ENCODE peak calls at places on chromosomes 6 and 20, in seven cellular contexts. One of them, this sample, is unnamed.

GRCh38 chr6:42084889-42085288 is 34.6 kb downstream of the TAF8 start:
- DNase-seq in trophoblast cell: peak; percentile 35
- DNase-seq in tibial nerve: no peak
- DNase-seq in fibroblast of villous mesenchyme: no peak
- DNase-seq in dorsolateral prefrontal cortex: no peak
- DNase-seq in astrocyte of the spinal cord: no peak
- DNase-seq in endothelial cell of umbilical vein: no peak
- DNase-seq in this sample: no peak

GRCh38 chr6:143867236-143867635 is 3.0 kb downstream of the ZC2HC1B start:
- DNase-seq in tibial nerve: no peak
- DNase-seq in trophoblast cell: no peak
- DNase-seq in endothelial cell of umbilical vein: no peak
- DNase-seq in fibroblast of villous mesenchyme: no peak
- DNase-seq in astrocyte of the spinal cord: no peak
- DNase-seq in dorsolateral prefrontal cortex: no peak
- DNase-seq in this sample: peak; percentile 52

GRCh38 chr6:97198181-97198580 is 84.8 kb downstream of the MMS22L start:
- DNase-seq in fibroblast of villous mesenchyme: peak; percentile 78
- DNase-seq in dorsolateral prefrontal cortex: no peak
- DNase-seq in astrocyte of the spinal cord: peak; percentile 33
- DNase-seq in tibial nerve: no peak
- DNase-seq in trophoblast cell: no peak
- DNase-seq in endothelial cell of umbilical vein: no peak
- DNase-seq in this sample: no peak

GRCh38 chr6:104771258-104771832 is 88.4 kb downstream of the HACE1 start:
- DNase-seq in tibial nerve: no peak
- DNase-seq in endothelial cell of umbilical vein: peak; percentile 51
- DNase-seq in dorsolateral prefrontal cortex: no peak
- DNase-seq in fibroblast of villous mesenchyme: peak; percentile 47
- DNase-seq in trophoblast cell: peak; percentile 55
- DNase-seq in astrocyte of the spinal cord: peak; percentile 59
- DNase-seq in this sample: peak; percentile 35

GRCh38 chr6:25017932-25018581 is 82.3 kb upstream of the RIPOR2 start:
- DNase-seq in fibroblast of villous mesenchyme: peak; percentile 78
- DNase-seq in endothelial cell of umbilical vein: peak; percentile 66
- DNase-seq in dorsolateral prefrontal cortex: no peak
- DNase-seq in tibial nerve: peak; percentile 62
- DNase-seq in astrocyte of the spinal cord: peak; percentile 63
- DNase-seq in trophoblast cell: peak; percentile 91
- DNase-seq in this sample: peak; percentile 55

GRCh38 chr6:113857565-113858066 is 471 bp downstream of the MARCKS start:
- DNase-seq in fibroblast of villous mesenchyme: no peak
- DNase-seq in dorsolateral prefrontal cortex: peak; percentile 8
- DNase-seq in astrocyte of the spinal cord: no peak
- DNase-seq in trophoblast cell: peak; percentile 56
- DNase-seq in tibial nerve: peak; percentile 32
- DNase-seq in endothelial cell of umbilical vein: no peak
- DNase-seq in this sample: no peak

GRCh38 chr6:11275598-11275997 is 43.1 kb upstream of the NEDD9 start:
- DNase-seq in astrocyte of the spinal cord: no peak
- DNase-seq in fibroblast of villous mesenchyme: no peak
- DNase-seq in trophoblast cell: no peak
- DNase-seq in tibial nerve: no peak
- DNase-seq in endothelial cell of umbilical vein: no peak
- DNase-seq in dorsolateral prefrontal cortex: no peak
- DNase-seq in this sample: no peak

GRCh38 chr6:42224222-42225042 is 6.8 kb upstream of the MRPS10 start:
- DNase-seq in tibial nerve: no peak
- DNase-seq in trophoblast cell: peak; percentile 62
- DNase-seq in fibroblast of villous mesenchyme: peak; percentile 88
- DNase-seq in astrocyte of the spinal cord: peak; percentile 91
- DNase-seq in dorsolateral prefrontal cortex: no peak
- DNase-seq in endothelial cell of umbilical vein: peak; percentile 46
- DNase-seq in this sample: peak; percentile 64

GRCh38 chr6:17281100-17281496 is at the start of gene RBM24:
- DNase-seq in trophoblast cell: peak; percentile 84
- DNase-seq in fibroblast of villous mesenchyme: peak; percentile 73
- DNase-seq in endothelial cell of umbilical vein: peak; percentile 57
- DNase-seq in tibial nerve: peak; percentile 37
- DNase-seq in astrocyte of the spinal cord: peak; percentile 83
- DNase-seq in dorsolateral prefrontal cortex: peak; percentile 33
- DNase-seq in this sample: peak; percentile 81

GRCh38 chr6:166269301-166270039 is 38.7 kb downstream of the PRR18 start:
- DNase-seq in fibroblast of villous mesenchyme: no peak
- DNase-seq in trophoblast cell: no peak
- DNase-seq in tibial nerve: no peak
- DNase-seq in dorsolateral prefrontal cortex: no peak
- DNase-seq in astrocyte of the spinal cord: no peak
- DNase-seq in endothelial cell of umbilical vein: no peak
- DNase-seq in this sample: no peak

GRCh38 chr6:44316481-44316880 is 3.3 kb upstream of the AARS2 start:
- DNase-seq in astrocyte of the spinal cord: no peak
- DNase-seq in fibroblast of villous mesenchyme: no peak
- DNase-seq in dorsolateral prefrontal cortex: no peak
- DNase-seq in tibial nerve: no peak
- DNase-seq in endothelial cell of umbilical vein: no peak
- DNase-seq in trophoblast cell: no peak
- DNase-seq in this sample: no peak

GRCh38 chr6:100346828-100347227 is 117.9 kb downstream of the SIM1 start:
- DNase-seq in trophoblast cell: peak; percentile 62
- DNase-seq in fibroblast of villous mesenchyme: peak; percentile 13
- DNase-seq in endothelial cell of umbilical vein: peak; percentile 69
- DNase-seq in astrocyte of the spinal cord: peak; percentile 90
- DNase-seq in tibial nerve: no peak
- DNase-seq in dorsolateral prefrontal cortex: no peak
- DNase-seq in this sample: peak; percentile 84

GRCh38 chr6:137095651-137096238 is 51.0 kb upstream of the IL20RA start:
- DNase-seq in astrocyte of the spinal cord: no peak
- DNase-seq in dorsolateral prefrontal cortex: no peak
- DNase-seq in endothelial cell of umbilical vein: no peak
- DNase-seq in trophoblast cell: no peak
- DNase-seq in fibroblast of villous mesenchyme: no peak
- DNase-seq in tibial nerve: no peak
- DNase-seq in this sample: no peak

GRCh38 chr20:51876511-51876910 is 74.2 kb upstream of the SALL4 start:
- DNase-seq in astrocyte of the spinal cord: no peak
- DNase-seq in tibial nerve: no peak
- DNase-seq in dorsolateral prefrontal cortex: no peak
- DNase-seq in endothelial cell of umbilical vein: no peak
- DNase-seq in trophoblast cell: no peak
- DNase-seq in fibroblast of villous mesenchyme: no peak
- DNase-seq in this sample: peak; percentile 14

GRCh38 chr6:42278131-42278853 is 60.6 kb upstream of the MRPS10 start:
- DNase-seq in tibial nerve: no peak
- DNase-seq in fibroblast of villous mesenchyme: no peak
- DNase-seq in dorsolateral prefrontal cortex: no peak
- DNase-seq in trophoblast cell: no peak
- DNase-seq in endothelial cell of umbilical vein: no peak
- DNase-seq in astrocyte of the spinal cord: no peak
- DNase-seq in this sample: no peak

GRCh38 chr20:54219751-54220426 is 12.0 kb downstream of the PFDN4 start:
- DNase-seq in trophoblast cell: peak; percentile 74
- DNase-seq in dorsolateral prefrontal cortex: peak; percentile 11
- DNase-seq in astrocyte of the spinal cord: peak; percentile 52
- DNase-seq in tibial nerve: no peak
- DNase-seq in endothelial cell of umbilical vein: peak; percentile 56
- DNase-seq in fibroblast of villous mesenchyme: peak; percentile 51
- DNase-seq in this sample: peak; percentile 52

GRCh38 chr20:57342829-57343228 is 8.2 kb upstream of the RAE1 start:
- DNase-seq in fibroblast of villous mesenchyme: peak; percentile 13
- DNase-seq in trophoblast cell: no peak
- DNase-seq in endothelial cell of umbilical vein: no peak
- DNase-seq in astrocyte of the spinal cord: no peak
- DNase-seq in dorsolateral prefrontal cortex: no peak
- DNase-seq in tibial nerve: no peak
- DNase-seq in this sample: peak; percentile 15

GRCh38 chr6:1103027-1103426 is 208.9 kb upstream of the FOXQ1 start:
- DNase-seq in astrocyte of the spinal cord: peak; percentile 3
- DNase-seq in fibroblast of villous mesenchyme: peak; percentile 10
- DNase-seq in endothelial cell of umbilical vein: no peak
- DNase-seq in tibial nerve: no peak
- DNase-seq in dorsolateral prefrontal cortex: no peak
- DNase-seq in trophoblast cell: no peak
- DNase-seq in this sample: no peak

GRCh38 chr20:58078741-58079522 is 149.5 kb downstream of the ANKRD60 start:
- DNase-seq in fibroblast of villous mesenchyme: peak; percentile 48
- DNase-seq in tibial nerve: no peak
- DNase-seq in astrocyte of the spinal cord: peak; percentile 87
- DNase-seq in endothelial cell of umbilical vein: peak; percentile 71
- DNase-seq in trophoblast cell: no peak
- DNase-seq in dorsolateral prefrontal cortex: no peak
- DNase-seq in this sample: peak; percentile 70

GRCh38 chr6:131060311-131060710 is 2.7 kb downstream of the EPB41L2 start:
- DNase-seq in tibial nerve: no peak
- DNase-seq in fibroblast of villous mesenchyme: no peak
- DNase-seq in trophoblast cell: no peak
- DNase-seq in astrocyte of the spinal cord: peak; percentile 41
- DNase-seq in endothelial cell of umbilical vein: no peak
- DNase-seq in dorsolateral prefrontal cortex: no peak
- DNase-seq in this sample: peak; percentile 69

GRCh38 chr6:52417675-52418111 is 2.4 kb upstream of the EFHC1 start:
- DNase-seq in dorsolateral prefrontal cortex: no peak
- DNase-seq in endothelial cell of umbilical vein: peak; percentile 89
- DNase-seq in fibroblast of villous mesenchyme: peak; percentile 64
- DNase-seq in astrocyte of the spinal cord: peak; percentile 77
- DNase-seq in trophoblast cell: peak; percentile 42
- DNase-seq in tibial nerve: no peak
- DNase-seq in this sample: peak; percentile 85

GRCh38 chr6:109740787-109741186 is 49.7 kb downstream of the FIG4 start:
- DNase-seq in fibroblast of villous mesenchyme: no peak
- DNase-seq in tibial nerve: no peak
- DNase-seq in endothelial cell of umbilical vein: no peak
- DNase-seq in trophoblast cell: no peak
- DNase-seq in astrocyte of the spinal cord: no peak
- DNase-seq in dorsolateral prefrontal cortex: no peak
- DNase-seq in this sample: no peak

GRCh38 chr6:39303425-39304153 is 10.6 kb downstream of the KCNK17 start:
- DNase-seq in dorsolateral prefrontal cortex: no peak
- DNase-seq in tibial nerve: no peak
- DNase-seq in astrocyte of the spinal cord: no peak
- DNase-seq in trophoblast cell: no peak
- DNase-seq in fibroblast of villous mesenchyme: no peak
- DNase-seq in endothelial cell of umbilical vein: no peak
- DNase-seq in this sample: no peak

GRCh38 chr6:4358414-4359107 is 223.2 kb upstream of the ECI2 start:
- DNase-seq in fibroblast of villous mesenchyme: peak; percentile 95
- DNase-seq in astrocyte of the spinal cord: peak; percentile 99
- DNase-seq in endothelial cell of umbilical vein: peak; percentile 99
- DNase-seq in trophoblast cell: peak; percentile 97
- DNase-seq in tibial nerve: peak; percentile 66
- DNase-seq in dorsolateral prefrontal cortex: peak; percentile 54
- DNase-seq in this sample: peak; percentile 100

GRCh38 chr6:97563529-97563928 is 280.5 kb upstream of the MMS22L start:
- DNase-seq in endothelial cell of umbilical vein: no peak
- DNase-seq in trophoblast cell: no peak
- DNase-seq in astrocyte of the spinal cord: no peak
- DNase-seq in tibial nerve: no peak
- DNase-seq in dorsolateral prefrontal cortex: no peak
- DNase-seq in fibroblast of villous mesenchyme: no peak
- DNase-seq in this sample: no peak

GRCh38 chr20:48627737-48628128 is 200.1 kb downstream of the PREX1 start:
- DNase-seq in tibial nerve: no peak
- DNase-seq in dorsolateral prefrontal cortex: no peak
- DNase-seq in trophoblast cell: no peak
- DNase-seq in endothelial cell of umbilical vein: no peak
- DNase-seq in astrocyte of the spinal cord: no peak
- DNase-seq in fibroblast of villous mesenchyme: no peak
- DNase-seq in this sample: no peak

GRCh38 chr6:119179842-119180241 is 101.4 kb upstream of the FAM184A start:
- DNase-seq in endothelial cell of umbilical vein: no peak
- DNase-seq in tibial nerve: no peak
- DNase-seq in trophoblast cell: no peak
- DNase-seq in fibroblast of villous mesenchyme: no peak
- DNase-seq in dorsolateral prefrontal cortex: no peak
- DNase-seq in astrocyte of the spinal cord: no peak
- DNase-seq in this sample: no peak
- H3K4me3 ChIP-seq in endothelial cell of umbilical vein: no peak overlapping the region
- H3K4me3 ChIP-seq in tibial nerve: no peak overlapping the region
- H3K4me3 ChIP-seq in trophoblast cell: no peak overlapping the region
- H3K4me3 ChIP-seq in fibroblast of villous mesenchyme: no peak overlapping the region
- H3K4me3 ChIP-seq in dorsolateral prefrontal cortex: no peak overlapping the region
- H3K4me3 ChIP-seq in astrocyte of the spinal cord: no peak overlapping the region
- H3K4me3 ChIP-seq in this sample: no peak overlapping the region

DNA sequence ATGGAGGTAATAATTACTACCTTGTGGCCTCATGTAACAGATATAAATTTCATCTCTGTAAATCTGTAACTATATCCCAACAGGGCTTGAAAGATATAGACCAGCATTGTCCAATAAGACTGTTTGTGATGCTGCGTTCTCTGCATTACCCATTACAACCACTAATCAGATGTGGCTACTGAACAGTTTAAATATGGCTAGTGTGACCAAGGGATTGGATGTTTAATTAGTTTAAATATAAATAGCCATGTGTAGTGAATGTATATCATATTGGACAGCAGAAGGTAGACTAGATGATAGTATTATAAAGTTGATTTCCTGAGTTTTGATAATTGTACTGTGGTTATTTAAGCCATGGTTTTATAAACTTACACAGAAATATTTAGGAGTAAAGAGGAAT is 27.8 kb upstream of the JAG1 start:
- DNase-seq in tibial nerve: no peak
- DNase-seq in endothelial cell of umbilical vein: no peak
- DNase-seq in trophoblast cell: no peak
- DNase-seq in astrocyte of the spinal cord: no peak
- DNase-seq in fibroblast of villous mesenchyme: no peak
- DNase-seq in dorsolateral prefrontal cortex: no peak
- DNase-seq in this sample: no peak
- H3K4me3 ChIP-seq in tibial nerve: no peak overlapping the region
- H3K4me3 ChIP-seq in endothelial cell of umbilical vein: no peak overlapping the region
- H3K4me3 ChIP-seq in trophoblast cell: no peak overlapping the region
- H3K4me3 ChIP-seq in astrocyte of the spinal cord: no peak overlapping the region
- H3K4me3 ChIP-seq in fibroblast of villous mesenchyme: no peak overlapping the region
- H3K4me3 ChIP-seq in dorsolateral prefrontal cortex: no peak overlapping the region
- H3K4me3 ChIP-seq in this sample: no peak overlapping the region

DNA sequence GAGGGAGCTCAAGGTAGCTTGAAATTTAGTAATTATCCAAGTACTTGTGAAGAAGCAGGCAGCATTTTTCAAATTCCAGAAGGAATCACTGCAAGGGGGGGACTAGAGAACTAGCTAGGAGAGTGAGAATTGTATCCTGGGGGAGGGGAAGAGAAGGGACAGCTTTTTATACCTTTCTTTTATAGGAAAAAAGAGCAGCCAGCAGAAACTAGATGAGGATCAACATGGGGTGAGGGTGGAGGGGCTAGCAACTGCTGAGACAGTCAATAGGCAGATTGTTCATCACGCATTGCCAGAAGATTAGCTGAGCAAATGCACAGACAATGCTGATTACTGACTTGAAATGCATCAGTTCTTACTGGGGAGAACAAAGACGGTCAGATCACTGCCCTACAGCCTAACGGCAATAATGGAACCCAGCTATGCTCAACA is 514.3 kb upstream of the CITED2 start:
- DNase-seq in trophoblast cell: peak; percentile 38
- DNase-seq in endothelial cell of umbilical vein: no peak
- DNase-seq in tibial nerve: no peak
- DNase-seq in astrocyte of the spinal cord: no peak
- DNase-seq in fibroblast of villous mesenchyme: no peak
- DNase-seq in dorsolateral prefrontal cortex: no peak
- DNase-seq in this sample: peak; percentile 65
- H3K4me3 ChIP-seq in trophoblast cell: no peak overlapping the region
- H3K4me3 ChIP-seq in endothelial cell of umbilical vein: no peak overlapping the region
- H3K4me3 ChIP-seq in tibial nerve: no peak overlapping the region
- H3K4me3 ChIP-seq in astrocyte of the spinal cord: no peak overlapping the region
- H3K4me3 ChIP-seq in fibroblast of villous mesenchyme: no peak overlapping the region
- H3K4me3 ChIP-seq in dorsolateral prefrontal cortex: no peak overlapping the region
- H3K4me3 ChIP-seq in this sample: no peak overlapping the region

GRCh38 chr20:59120919-59121318 is 42.7 kb upstream of the ZNF831 start:
- DNase-seq in endothelial cell of umbilical vein: no peak
- DNase-seq in trophoblast cell: no peak
- DNase-seq in tibial nerve: no peak
- DNase-seq in astrocyte of the spinal cord: no peak
- DNase-seq in fibroblast of villous mesenchyme: no peak
- DNase-seq in dorsolateral prefrontal cortex: no peak
- DNase-seq in this sample: no peak
- H3K4me3 ChIP-seq in endothelial cell of umbilical vein: no peak overlapping the region
- H3K4me3 ChIP-seq in trophoblast cell: no peak overlapping the region
- H3K4me3 ChIP-seq in tibial nerve: no peak overlapping the region
- H3K4me3 ChIP-seq in astrocyte of the spinal cord: no peak overlapping the region
- H3K4me3 ChIP-seq in fibroblast of villous mesenchyme: no peak overlapping the region
- H3K4me3 ChIP-seq in dorsolateral prefrontal cortex: no peak overlapping the region
- H3K4me3 ChIP-seq in this sample: no peak overlapping the region

This sample was measured in AG10803.